ENCODE peak calls at places on chromosome 3, in four cellular contexts. One of them, this sample, is unnamed.

GRCh38 chr3:89360155-89360554 is 252.7 kb downstream of the EPHA3 start:
- DNase-seq in anterior cingulate cortex: no peak
- DNase-seq in stimulated activated CD8-positive, alpha-beta memory T cell treated with anti-CD3 and anti-CD28 coated beads, Interleukin-7, amount 100 ng/mL, for 1 hour: no peak
- DNase-seq in Calu3: no peak
- DNase-seq in this sample: no peak

GRCh38 chr3:16143870-16144568 is 30.5 kb upstream of the GALNT15 start:
- DNase-seq in anterior cingulate cortex: no peak
- DNase-seq in stimulated activated CD8-positive, alpha-beta memory T cell treated with anti-CD3 and anti-CD28 coated beads, Interleukin-7, amount 100 ng/mL, for 1 hour: no peak
- DNase-seq in Calu3: no peak
- DNase-seq in this sample: no peak

GRCh38 chr3:195714380-195715011 is 6.3 kb upstream of the MUC20 start:
- DNase-seq in anterior cingulate cortex: no peak
- DNase-seq in stimulated activated CD8-positive, alpha-beta memory T cell treated with anti-CD3 and anti-CD28 coated beads, Interleukin-7, amount 100 ng/mL, for 1 hour: no peak
- DNase-seq in Calu3: no peak
- DNase-seq in this sample: no peak

GRCh38 chr3:124558898-124559649 is 171.2 kb upstream of the UMPS start:
- DNase-seq in anterior cingulate cortex: peak
- DNase-seq in stimulated activated CD8-positive, alpha-beta memory T cell treated with anti-CD3 and anti-CD28 coated beads, Interleukin-7, amount 100 ng/mL, for 1 hour: no peak
- DNase-seq in Calu3: peak
- DNase-seq in this sample: peak

GRCh38 chr3:194140520-194141414 is 4.8 kb downstream of the HES1 start:
- DNase-seq in anterior cingulate cortex: no peak
- DNase-seq in stimulated activated CD8-positive, alpha-beta memory T cell treated with anti-CD3 and anti-CD28 coated beads, Interleukin-7, amount 100 ng/mL, for 1 hour: no peak
- DNase-seq in Calu3: peak
- DNase-seq in this sample: no peak

GRCh38 chr3:37961622-37962455 is 28.7 kb upstream of the VILL start:
- DNase-seq in anterior cingulate cortex: no peak
- DNase-seq in stimulated activated CD8-positive, alpha-beta memory T cell treated with anti-CD3 and anti-CD28 coated beads, Interleukin-7, amount 100 ng/mL, for 1 hour: no peak
- DNase-seq in Calu3: no peak
- DNase-seq in this sample: no peak

GRCh38 chr3:102441832-102442231 is 7.0 kb downstream of the ZPLD1 start:
- DNase-seq in anterior cingulate cortex: no peak
- DNase-seq in stimulated activated CD8-positive, alpha-beta memory T cell treated with anti-CD3 and anti-CD28 coated beads, Interleukin-7, amount 100 ng/mL, for 1 hour: no peak
- DNase-seq in Calu3: no peak
- DNase-seq in this sample: no peak

GRCh38 chr3:31164398-31164797 is 269.9 kb upstream of the GADL1 start:
- DNase-seq in anterior cingulate cortex: no peak
- DNase-seq in stimulated activated CD8-positive, alpha-beta memory T cell treated with anti-CD3 and anti-CD28 coated beads, Interleukin-7, amount 100 ng/mL, for 1 hour: no peak
- DNase-seq in Calu3: no peak
- DNase-seq in this sample: no peak

GRCh38 chr3:158405507-158405906 is 165.5 kb upstream of the MLF1 start:
- DNase-seq in anterior cingulate cortex: no peak
- DNase-seq in stimulated activated CD8-positive, alpha-beta memory T cell treated with anti-CD3 and anti-CD28 coated beads, Interleukin-7, amount 100 ng/mL, for 1 hour: no peak
- DNase-seq in Calu3: no peak
- DNase-seq in this sample: no peak

GRCh38 chr3:129013491-129013891 is 12.4 kb downstream of the EFCC1 start:
- DNase-seq in anterior cingulate cortex: no peak
- DNase-seq in stimulated activated CD8-positive, alpha-beta memory T cell treated with anti-CD3 and anti-CD28 coated beads, Interleukin-7, amount 100 ng/mL, for 1 hour: no peak
- DNase-seq in Calu3: no peak
- DNase-seq in this sample: no peak

GRCh38 chr3:76369170-76369569 is 583.8 kb upstream of the ZNF717 start:
- DNase-seq in anterior cingulate cortex: no peak
- DNase-seq in stimulated activated CD8-positive, alpha-beta memory T cell treated with anti-CD3 and anti-CD28 coated beads, Interleukin-7, amount 100 ng/mL, for 1 hour: no peak
- DNase-seq in Calu3: no peak
- DNase-seq in this sample: no peak

GRCh38 chr3:165946360-165946759 is 109.1 kb upstream of the BCHE start:
- DNase-seq in anterior cingulate cortex: no peak
- DNase-seq in stimulated activated CD8-positive, alpha-beta memory T cell treated with anti-CD3 and anti-CD28 coated beads, Interleukin-7, amount 100 ng/mL, for 1 hour: no peak
- DNase-seq in Calu3: no peak
- DNase-seq in this sample: no peak

GRCh38 chr3:56251343-56251945 is 216.8 kb downstream of the ERC2 start:
- DNase-seq in anterior cingulate cortex: no peak
- DNase-seq in stimulated activated CD8-positive, alpha-beta memory T cell treated with anti-CD3 and anti-CD28 coated beads, Interleukin-7, amount 100 ng/mL, for 1 hour: no peak
- DNase-seq in Calu3: peak
- DNase-seq in this sample: peak

GRCh38 chr3:58793052-58793451 is 126.5 kb upstream of the FAM3D start:
- DNase-seq in anterior cingulate cortex: no peak
- DNase-seq in stimulated activated CD8-positive, alpha-beta memory T cell treated with anti-CD3 and anti-CD28 coated beads, Interleukin-7, amount 100 ng/mL, for 1 hour: no peak
- DNase-seq in Calu3: no peak
- DNase-seq in this sample: no peak

GRCh38 chr3:132870596-132870995 is 148.4 kb upstream of the NPHP3 start:
- DNase-seq in anterior cingulate cortex: no peak
- DNase-seq in stimulated activated CD8-positive, alpha-beta memory T cell treated with anti-CD3 and anti-CD28 coated beads, Interleukin-7, amount 100 ng/mL, for 1 hour: no peak
- DNase-seq in Calu3: no peak
- DNase-seq in this sample: no peak

GRCh38 chr3:3201584-3201983 is 22.1 kb upstream of the CRBN start:
- DNase-seq in anterior cingulate cortex: no peak
- DNase-seq in stimulated activated CD8-positive, alpha-beta memory T cell treated with anti-CD3 and anti-CD28 coated beads, Interleukin-7, amount 100 ng/mL, for 1 hour: no peak
- DNase-seq in Calu3: no peak
- DNase-seq in this sample: no peak

GRCh38 chr3:178513539-178514410 is 22.5 kb upstream of the KCNMB2 start:
- DNase-seq in anterior cingulate cortex: no peak
- DNase-seq in stimulated activated CD8-positive, alpha-beta memory T cell treated with anti-CD3 and anti-CD28 coated beads, Interleukin-7, amount 100 ng/mL, for 1 hour: no peak
- DNase-seq in Calu3: no peak
- DNase-seq in this sample: no peak

GRCh38 chr3:129226374-129226773 is 23.0 kb upstream of the COPG1 start:
- DNase-seq in anterior cingulate cortex: no peak
- DNase-seq in stimulated activated CD8-positive, alpha-beta memory T cell treated with anti-CD3 and anti-CD28 coated beads, Interleukin-7, amount 100 ng/mL, for 1 hour: no peak
- DNase-seq in Calu3: peak
- DNase-seq in this sample: peak

GRCh38 chr3:184241447-184242296 is 7.1 kb downstream of the ALG3 start:
- DNase-seq in anterior cingulate cortex: no peak
- DNase-seq in stimulated activated CD8-positive, alpha-beta memory T cell treated with anti-CD3 and anti-CD28 coated beads, Interleukin-7, amount 100 ng/mL, for 1 hour: no peak
- DNase-seq in Calu3: peak
- DNase-seq in this sample: peak

GRCh38 chr3:127747066-127747465 is 74.3 kb downstream of the ABTB1 start:
- DNase-seq in anterior cingulate cortex: no peak
- DNase-seq in stimulated activated CD8-positive, alpha-beta memory T cell treated with anti-CD3 and anti-CD28 coated beads, Interleukin-7, amount 100 ng/mL, for 1 hour: no peak
- DNase-seq in Calu3: no peak
- DNase-seq in this sample: no peak

GRCh38 chr3:195106418-195106906 is 164.5 kb downstream of the XXYLT1 start:
- DNase-seq in anterior cingulate cortex: peak
- DNase-seq in stimulated activated CD8-positive, alpha-beta memory T cell treated with anti-CD3 and anti-CD28 coated beads, Interleukin-7, amount 100 ng/mL, for 1 hour: peak
- DNase-seq in Calu3: peak
- DNase-seq in this sample: peak

GRCh38 chr3:15860014-15860934 is 62.5 kb upstream of the ANKRD28 start:
- DNase-seq in anterior cingulate cortex: peak
- DNase-seq in stimulated activated CD8-positive, alpha-beta memory T cell treated with anti-CD3 and anti-CD28 coated beads, Interleukin-7, amount 100 ng/mL, for 1 hour: no peak
- DNase-seq in Calu3: peak
- DNase-seq in this sample: peak

GRCh38 chr3:120820748-120821147 is 78.2 kb downstream of the GTF2E1 start:
- DNase-seq in anterior cingulate cortex: no peak
- DNase-seq in stimulated activated CD8-positive, alpha-beta memory T cell treated with anti-CD3 and anti-CD28 coated beads, Interleukin-7, amount 100 ng/mL, for 1 hour: no peak
- DNase-seq in Calu3: no peak
- DNase-seq in this sample: no peak

GRCh38 chr3:125000661-125001060 is 55.1 kb downstream of the HEG1 start:
- DNase-seq in anterior cingulate cortex: no peak
- DNase-seq in stimulated activated CD8-positive, alpha-beta memory T cell treated with anti-CD3 and anti-CD28 coated beads, Interleukin-7, amount 100 ng/mL, for 1 hour: no peak
- DNase-seq in Calu3: no peak
- DNase-seq in this sample: no peak